ENCODE peak calls at places on chromosomes 5 and 9, in five cellular contexts. E is AG04450, B is fibroblast of the aortic adventitia, P is Caco-2, D is left lung. K is an unnamed sample.

GRCh38 chr5:80076131-80077101 is 41.3 kb downstream of the THBS4 start:
- DNase-seq in E (no peak), B (no peak), P (no peak), D (no peak), K (no peak)

GRCh38 chr5:77181596-77182304 is 28.7 kb upstream of the PDE8B start:
- DNase-seq in E (no peak), B (no peak), P (no peak), D (no peak), K (no peak)

GRCh38 chr5:102241809-102242421 is 54.2 kb downstream of the SLCO4C1 start:
- DNase-seq in E (no peak), B (no peak), P (no peak), D (peak), K (no peak)

GRCh38 chr9:123005964-123006363 is 27.5 kb upstream of the GPR21 start:
- DNase-seq in E (no peak), B (no peak), P (no peak), D (no peak), K (no peak)

GRCh38 chr9:87479801-87480201 is 17.9 kb upstream of the DAPK1 start:
- DNase-seq in E (no peak), B (no peak), P (no peak), D (peak), K (peak)

GRCh38 chr5:144167998-144168397 is 2.5 kb downstream of the YIPF5 start:
- DNase-seq in E (no peak), B (no peak), P (no peak), D (no peak), K (no peak)

GRCh38 chr9:84697494-84698114 is 28.1 kb downstream of the NTRK2 start:
- DNase-seq in E (no peak), B (peak), P (peak), D (peak), K (peak)

GRCh38 chr5:151497391-151498002 is 50.1 kb downstream of the SLC36A1 start:
- DNase-seq in E (no peak), B (no peak), P (no peak), D (no peak), K (no peak)

GRCh38 chr5:128378196-128378595 is 159.8 kb downstream of the FBN2 start:
- DNase-seq in E (no peak), B (no peak), P (no peak), D (no peak), K (peak)

GRCh38 chr5:2877520-2877919 is 126.0 kb upstream of the IRX2 start:
- DNase-seq in E (no peak), B (no peak), P (no peak), D (no peak), K (no peak)

GRCh38 chr9:133528001-133528886 is 3.5 kb upstream of the MYMK start:
- DNase-seq in E (no peak), B (no peak), P (no peak), D (no peak), K (no peak)

GRCh38 chr9:95089257-95089873 is 228.1 kb downstream of the FANCC start:
- DNase-seq in E (no peak), B (no peak), P (no peak), D (no peak), K (no peak)

GRCh38 chr5:112703866-112704820 is 33.5 kb upstream of the APC start:
- DNase-seq in E (no peak), B (peak), P (no peak), D (no peak), K (peak)

GRCh38 chr9:6616976-6617375 is 28.6 kb downstream of the GLDC start:
- DNase-seq in E (no peak), B (no peak), P (no peak), D (no peak), K (no peak)

GRCh38 chr5:132752581-132753125 is 5.4 kb downstream of the CCNI2 start:
- DNase-seq in E (no peak), B (no peak), P (no peak), D (no peak), K (no peak)

GRCh38 chr5:173324115-173325001 is 3.9 kb downstream of the STC2 start:
- DNase-seq in E (peak), B (peak), P (no peak), D (no peak), K (peak)

GRCh38 chr9:86801246-86801645 is 146.1 kb downstream of the GAS1 start:
- DNase-seq in E (no peak), B (peak), P (no peak), D (no peak), K (peak)

GRCh38 chr9:91847576-91847975 is 102.5 kb downstream of the ROR2 start:
- DNase-seq in E (peak), B (peak), P (no peak), D (no peak), K (peak)

GRCh38 chr9:37946971-37947370 is 43.0 kb upstream of the SLC25A51 start:
- DNase-seq in E (no peak), B (no peak), P (no peak), D (no peak), K (no peak)

GRCh38 chr9:37943329-37944265 is 39.7 kb upstream of the SLC25A51 start:
- DNase-seq in E (peak), B (peak), P (peak), D (peak), K (peak)

GRCh38 chr9:37946041-37946440 is 42.1 kb upstream of the SLC25A51 start:
- DNase-seq in E (no peak), B (no peak), P (no peak), D (no peak), K (no peak)

GRCh38 chr9:37944266-37944650 is 40.3 kb upstream of the SLC25A51 start:
- DNase-seq in E (no peak), B (peak), P (no peak), D (no peak), K (peak)

DNA sequence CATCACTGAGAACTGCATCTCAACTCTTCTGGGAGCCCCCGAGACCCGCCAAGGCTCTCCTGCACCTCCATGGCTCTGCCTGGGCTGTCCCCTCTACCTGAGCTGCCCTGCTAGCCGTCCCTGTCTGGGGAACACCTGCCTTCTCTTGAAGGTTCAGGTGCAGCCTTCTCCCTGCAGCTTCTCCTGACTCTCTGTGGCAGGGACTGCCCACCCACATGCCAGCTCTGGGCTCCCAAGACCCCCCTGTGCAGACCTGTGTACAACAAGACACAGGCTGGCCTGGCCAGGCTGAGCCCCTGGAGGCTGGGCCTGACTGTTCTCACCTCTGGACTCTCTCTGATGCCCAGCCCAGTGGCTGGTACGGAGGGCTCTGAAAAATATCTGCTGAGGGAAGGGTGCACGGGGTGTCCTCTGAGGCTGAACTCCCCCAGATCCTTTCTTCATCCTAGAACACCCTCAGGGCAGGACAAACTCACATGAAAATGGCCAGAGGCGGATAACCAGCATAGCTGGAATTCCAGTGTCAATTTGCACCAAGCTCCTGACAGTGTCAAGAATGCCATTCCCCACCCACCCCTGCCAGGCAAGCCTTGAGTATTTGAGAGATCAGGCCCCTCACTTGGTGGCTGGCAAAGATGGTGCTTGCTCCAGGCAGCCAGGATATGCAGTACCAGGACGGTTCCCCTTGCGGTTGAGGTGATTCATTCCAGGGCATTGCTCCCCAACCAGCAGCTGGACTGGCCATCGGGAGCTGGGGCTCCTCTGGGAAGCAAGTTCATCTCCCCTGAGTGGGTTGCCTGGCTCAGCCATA is 40.9 kb upstream of the SLC25A51 start:
- DNase-seq in E (no peak), B (no peak), P (peak), D (no peak), K (peak)
- H3K4me3 ChIP-seq in E (no peak), B (no peak), P (no peak), D (no peak), K (no peak)

GRCh38 chr5:175627037-175627436 is 30.8 kb upstream of the HRH2 start:
- DNase-seq in E (no peak), B (no peak), P (no peak), D (no peak), K (no peak)
- TF ChIP-seq CTCF in E (no peak), B (no peak), P (no peak), D (no peak), K (no peak)

GRCh38 chr5:93649234-93649900 is 66.3 kb downstream of the NR2F1 start:
- DNase-seq in E (no peak), B (no peak), P (no peak), D (no peak), K (no peak)
- H3K4me3 ChIP-seq in E (no peak), B (no peak), P (no peak), D (no peak), K (no peak)

GRCh38 chr5:82364497-82364896 is 86.3 kb upstream of the RPS23 start:
- DNase-seq in E (no peak), B (peak), P (no peak), D (no peak), K (peak)
- TF ChIP-seq CTCF in E (peak), B (peak), P (no peak), D (peak), K (peak)

DNA sequence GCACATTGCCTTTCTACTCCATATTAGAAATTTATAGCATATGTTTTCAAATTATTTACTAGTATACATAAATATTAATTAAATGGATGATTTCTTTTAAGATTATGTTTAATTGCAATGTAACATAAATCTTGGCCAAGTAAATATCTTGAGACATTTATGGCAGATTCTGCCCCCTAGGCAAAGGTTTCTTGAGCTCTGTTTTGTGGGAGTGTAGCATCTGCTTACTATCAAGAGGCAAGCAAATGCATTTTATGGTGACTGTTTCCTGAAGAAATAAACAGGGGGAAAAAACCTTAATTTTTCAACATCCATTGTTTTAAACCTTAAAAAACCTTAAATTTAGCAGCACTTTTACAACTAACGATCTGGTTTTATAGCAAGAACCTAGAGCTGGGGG is 25.7 kb upstream of the FREM1 start:
- DNase-seq in E (no peak), B (no peak), P (no peak), D (no peak), K (no peak)
- H3K4me3 ChIP-seq in E (no peak), B (no peak), P (no peak), D (no peak), K (no peak)

GRCh38 chr5:40733842-40734563 is 21.8 kb downstream of the TTC33 start:
- DNase-seq in E (no peak), B (peak), P (no peak), D (no peak), K (no peak)
- TF ChIP-seq CTCF in E (peak), B (peak), P (no peak), D (no peak), K (no peak)

GRCh38 chr5:127192150-127192549 is 98.4 kb upstream of the MEGF10 start:
- DNase-seq in E (no peak), B (no peak), P (no peak), D (no peak), K (no peak)
- H3K4me3 ChIP-seq in E (no peak), B (no peak), P (no peak), D (no peak), K (no peak)